ENCODE peak calls at places on chromosomes 12 and 14, in five cellular contexts. X is lower lobe of right lung, C is transverse colon, D is astrocyte, W is prostate gland. V is an unnamed sample.

GRCh38 chr14:50061664-50062437 is 54.5 kb downstream of the VCPKMT start:
- DNase-seq in X (no peak), C (peak; percentile 79), D (peak; percentile 48), W (no peak), V (no peak)

GRCh38 chr14:58626441-58626840 is 11.3 kb upstream of the DACT1 start:
- DNase-seq in X (no peak), C (no peak), D (peak; percentile 58), W (no peak), V (no peak)

GRCh38 chr12:117854339-117855012 is 114.3 kb downstream of the KSR2 start:
- DNase-seq in X (no peak), C (peak; percentile 51), D (peak; percentile 13), W (peak; percentile 22), V (no peak)

GRCh38 chr12:6854036-6854435 is 2.1 kb downstream of the USP5 start:
- DNase-seq in X (no peak), C (no peak), D (no peak), W (no peak), V (no peak)

GRCh38 chr12:27840229-27840999 is 60.4 kb upstream of the MANSC4 start:
- DNase-seq in X (no peak), C (no peak), D (no peak), W (no peak), V (no peak)

GRCh38 chr12:64890873-64891468 is 66.5 kb downstream of the TBC1D30 start:
- DNase-seq in X (no peak), C (no peak), D (peak; percentile 32), W (peak; percentile 33), V (peak; percentile 16)

GRCh38 chr12:109581856-109582255 is 8.3 kb downstream of the MVK start:
- DNase-seq in X (peak; percentile 66), C (no peak), D (peak; percentile 59), W (peak; percentile 46), V (no peak)

GRCh38 chr12:47270782-47271664 is 191.3 kb upstream of the AMIGO2 start:
- DNase-seq in X (no peak), C (no peak), D (peak; percentile 96), W (no peak), V (peak; percentile 55)

GRCh38 chr12:82818276-82819035 is 131.8 kb downstream of the TMTC2 start:
- DNase-seq in X (no peak), C (no peak), D (peak; percentile 14), W (no peak), V (no peak)

GRCh38 chr12:125210104-125210755 is 145.0 kb downstream of the AACS start:
- DNase-seq in X (no peak), C (no peak), D (no peak), W (no peak), V (no peak)

GRCh38 chr14:88535149-88535548 is 19.7 kb downstream of the PTPN21 start:
- DNase-seq in X (no peak), C (peak; percentile 75), D (no peak), W (no peak), V (no peak)

GRCh38 chr14:30621354-30621953 is 665 bp upstream of the SCFD1 start:
- DNase-seq in X (peak; percentile 47), C (peak; percentile 34), D (no peak), W (no peak), V (peak; percentile 2)

GRCh38 chr14:54312166-54312801 is 84.5 kb upstream of the CDKN3 start:
- DNase-seq in X (no peak), C (no peak), D (peak; percentile 94), W (peak; percentile 85), V (peak; percentile 79)

GRCh38 chr12:115060477-115061168 is 376.6 kb upstream of the TBX3 start:
- DNase-seq in X (no peak), C (no peak), D (no peak), W (no peak), V (no peak)

GRCh38 chr12:115306380-115306779 is 622.4 kb upstream of the TBX3 start:
- DNase-seq in X (no peak), C (no peak), D (no peak), W (no peak), V (no peak)

GRCh38 chr14:76773956-76774355 is 12.7 kb downstream of the VASH1 start:
- DNase-seq in X (no peak), C (no peak), D (no peak), W (no peak), V (no peak)

GRCh38 chr12:24909667-24910066 is 39.2 kb downstream of the BCAT1 start:
- DNase-seq in X (peak; percentile 70), C (peak; percentile 23), D (peak; percentile 93), W (no peak), V (peak; percentile 70)

GRCh38 chr12:6078378-6079083 is 45.9 kb downstream of the VWF start:
- DNase-seq in X (no peak), C (no peak), D (peak; percentile 62), W (no peak), V (no peak)

GRCh38 chr12:40692617-40693502 is 621 bp downstream of the CNTN1 start:
- DNase-seq in X (peak; percentile 54), C (no peak), D (no peak), W (peak; percentile 29), V (no peak)

GRCh38 chr14:69260246-69260978 is 454 bp downstream of the GALNT16 start:
- DNase-seq in X (no peak), C (no peak), D (peak; percentile 8), W (no peak), V (no peak)

GRCh38 chr12:94930216-94930654 is 73.3 kb downstream of the NDUFA12 start:
- DNase-seq in X (no peak), C (no peak), D (no peak), W (no peak), V (no peak)
- H3K4me3 ChIP-seq in X (no peak overlapping the region), C (no peak overlapping the region), D (no peak overlapping the region), W (no peak overlapping the region), V (no peak overlapping the region)

DNA sequence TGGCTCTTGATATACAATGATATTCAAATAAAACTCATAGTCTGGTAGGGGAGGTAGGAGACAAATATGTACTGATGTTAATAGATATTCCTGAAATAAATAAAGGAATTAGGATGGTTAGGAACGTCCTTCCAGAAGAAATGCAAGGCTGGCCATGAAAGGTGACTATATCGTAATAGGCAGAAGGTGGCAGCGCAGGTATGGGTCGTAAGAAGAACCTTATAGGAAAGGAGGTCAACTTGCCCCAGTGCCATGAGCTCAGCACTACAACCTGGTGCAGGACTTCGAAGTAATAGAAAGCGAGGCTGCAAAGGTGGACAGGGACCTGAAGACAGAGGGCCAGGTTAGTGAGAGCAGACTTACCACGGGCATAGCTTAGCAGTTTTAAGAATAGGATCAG is 55.3 kb upstream of the FGD4 start:
- DNase-seq in X (no peak), C (no peak), D (no peak), W (no peak), V (no peak)
- TF ChIP-seq CTCF in X (no peak), C (no peak), D (no peak), W (no peak), V (no peak)

DNA sequence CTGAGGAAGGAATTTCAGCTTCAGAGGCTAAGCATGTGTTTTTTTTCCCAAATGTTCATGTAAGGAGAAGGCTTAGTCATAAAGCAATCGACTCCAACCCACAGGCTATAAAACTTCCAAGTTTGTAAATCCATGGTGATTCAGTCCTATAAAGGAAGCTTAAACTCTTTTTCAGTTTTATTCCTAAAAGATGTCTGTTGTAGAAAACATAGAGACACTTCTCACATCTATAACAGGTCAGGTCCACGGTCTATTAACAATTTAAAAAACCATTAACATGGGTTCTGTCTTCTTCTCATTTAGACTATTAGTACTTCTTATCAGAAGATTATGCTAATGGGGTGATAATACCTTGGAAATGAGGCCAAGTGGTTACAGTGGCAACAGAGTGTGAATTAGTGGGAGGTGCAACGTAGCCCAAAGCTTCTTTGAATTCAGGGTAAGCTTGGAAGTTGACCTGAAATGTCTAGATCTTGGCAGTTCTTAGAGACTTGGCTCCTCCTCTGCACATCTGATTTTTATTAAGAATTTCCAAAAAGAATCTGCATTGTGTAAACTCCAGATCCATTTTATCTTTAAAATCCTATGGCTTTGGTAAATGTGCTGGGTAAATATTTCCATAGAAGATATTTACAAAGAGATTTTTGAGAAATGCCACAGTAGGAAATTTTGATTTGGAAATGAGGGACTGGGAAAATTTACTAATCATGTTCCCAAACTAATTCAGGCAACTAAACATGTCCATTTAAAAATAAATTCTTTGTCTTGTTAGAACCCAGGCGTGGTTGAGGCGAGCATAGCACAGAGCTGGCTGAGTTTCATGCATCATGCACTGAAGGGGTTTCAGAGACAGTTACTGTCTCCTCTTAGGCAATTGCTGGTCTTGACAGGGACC is 86.4 kb downstream of the EML1 start:
- DNase-seq in X (no peak), C (no peak), D (peak; percentile 79), W (no peak), V (peak; percentile 55)
- H3K4me3 ChIP-seq in X (no peak overlapping the region), C (no peak overlapping the region), D (no peak overlapping the region), W (no peak overlapping the region), V (no peak overlapping the region)

GRCh38 chr12:91576432-91576831 is 393.8 kb upstream of the DCN start:
- DNase-seq in X (no peak), C (no peak), D (no peak), W (no peak), V (no peak)

GRCh38 chr12:91579516-91580263 is 397.1 kb upstream of the DCN start:
- DNase-seq in X (no peak), C (no peak), D (no peak), W (no peak), V (no peak)

GRCh38 chr12:91575631-91576030 is 393.0 kb upstream of the DCN start:
- DNase-seq in X (no peak), C (no peak), D (no peak), W (no peak), V (no peak)

GRCh38 chr12:91574975-91575374 is 392.4 kb upstream of the DCN start:
- DNase-seq in X (no peak), C (no peak), D (no peak), W (no peak), V (no peak)

GRCh38 chr12:91577586-91578539 is 395.2 kb upstream of the DCN start:
- DNase-seq in X (no peak), C (no peak), D (peak; percentile 15), W (no peak), V (no peak)
- TF ChIP-seq CTCF in X (peak; percentile 69), C (peak; percentile 73), D (peak; percentile 50), W (peak; percentile 71), V (peak; percentile 38)

DNA sequence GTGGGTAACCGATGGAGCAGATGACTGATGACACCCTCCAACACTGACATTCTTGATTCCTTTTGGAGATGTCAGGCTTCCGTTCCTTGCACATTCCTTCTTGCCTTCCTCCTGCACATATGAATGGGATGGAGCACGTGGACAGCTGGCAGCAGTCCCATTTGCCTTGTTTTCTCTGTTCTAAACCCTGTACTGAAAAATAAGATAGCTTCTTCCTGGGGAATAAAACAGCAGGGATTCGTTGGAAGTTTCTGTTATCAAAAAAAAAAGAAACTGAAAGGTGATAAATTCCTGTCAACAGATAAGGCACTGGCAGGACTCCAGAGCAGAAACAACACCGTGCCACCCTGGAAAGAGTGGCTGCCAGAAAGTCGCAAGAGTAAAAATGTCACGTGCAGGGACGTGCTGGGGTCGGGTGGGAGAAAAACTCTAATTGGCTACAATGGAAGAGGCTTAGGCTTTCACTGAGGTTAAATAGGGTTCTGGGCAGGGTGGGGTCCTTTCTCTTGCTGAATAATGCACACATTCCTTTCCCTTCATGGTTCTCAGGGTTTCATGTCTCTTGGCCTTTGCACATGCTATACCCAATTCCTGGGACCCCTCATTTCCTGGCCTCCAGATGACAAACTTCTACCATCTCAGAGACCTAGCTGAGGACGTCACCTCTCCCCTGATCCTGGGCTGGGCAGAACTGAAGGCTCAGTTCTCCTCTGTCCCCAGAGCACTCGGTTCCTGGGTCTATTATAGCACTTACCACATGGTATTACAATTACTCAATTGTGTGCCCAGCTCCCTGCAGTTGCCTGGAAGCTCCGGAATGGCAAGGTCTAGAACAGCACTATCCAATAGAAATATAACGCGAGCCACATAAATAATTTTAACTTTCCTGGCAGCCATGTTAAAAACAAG is 7.0 kb upstream of the NUAK1 start:
- DNase-seq in X (no peak), C (peak; percentile 74), D (no peak), W (no peak), V (no peak)
- H3K4me3 ChIP-seq in X (no peak overlapping the region), C (no peak overlapping the region), D (no peak overlapping the region), W (no peak overlapping the region), V (no peak overlapping the region)

GRCh38 chr14:103434868-103435442 is 49.7 kb downstream of the MARK3 start:
- DNase-seq in X (no peak), C (no peak), D (no peak), W (peak; percentile 46), V (no peak)
- TF ChIP-seq CTCF in X (no peak), C (no peak), D (no peak), W (peak; percentile 44), V (no peak)